ENCODE peak calls at places on chromosomes 1 and 21, in eight cellular contexts. D is stimulated activated CD8-positive, alpha-beta memory T cell treated with anti-CD3 and anti-CD28 coated beads, Interleukin-12 subunit alpha, Interleukin-12 subunit beta, amount 100 ng/mL, for 1 hour; V is fibroblast of pulmonary artery; B is hypothalamus; H is heart left ventricle; Z is stimulated activated CD4-positive, alpha-beta T cell treated with anti-CD3 and anti-CD28 coated beads, Interleukin-15, amount 100 ng/mL, for 1 hour; X is activated CD4-positive, alpha-beta T cell treated with anti-CD3 and anti-CD28 coated beads, Interleukin-2, amount 50 U/mL, for 1 hour; J is T-helper 2 cell. S is an unnamed sample.

GRCh38 chr1:62621907-62622306 is 24.6 kb downstream of the ANGPTL3 start:
- DNase-seq in V (peak; percentile 94), X (no peak), Z (no peak), J (no peak), B (no peak), H (no peak), D (no peak), S (peak; percentile 76)

GRCh38 chr1:204716687-204717086 is 31.1 kb upstream of the LRRN2 start:
- DNase-seq in V (no peak), J (no peak), H (no peak), D (no peak), X (no peak), Z (no peak), B (no peak), S (no peak)

GRCh38 chr1:209552406-209553264 is 30.9 kb upstream of the CAMK1G start:
- DNase-seq in D (no peak), X (no peak), V (no peak), H (no peak), Z (no peak), B (no peak), J (no peak), S (no peak)

GRCh38 chr1:78441921-78442320 is 48.9 kb upstream of the PTGFR start:
- DNase-seq in Z (no peak), D (no peak), B (no peak), J (no peak), X (no peak), V (no peak), H (no peak), S (no peak)

GRCh38 chr1:26972390-26972789 is 12.1 kb upstream of the KDF1 start:
- DNase-seq in Z (no peak), V (no peak), B (no peak), H (peak; percentile 8), J (no peak), D (no peak), X (no peak), S (no peak)

GRCh38 chr21:28632718-28633408 is 359.8 kb downstream of the LTN1 start:
- DNase-seq in B (no peak), D (no peak), H (no peak), X (no peak), V (peak; percentile 79), J (no peak), Z (no peak), S (peak; percentile 3)

GRCh38 chr1:221829327-221830011 is 87.6 kb upstream of the DUSP10 start:
- DNase-seq in D (peak; percentile 7), J (peak; percentile 67), Z (no peak), H (no peak), B (no peak), X (peak; percentile 15), V (peak; percentile 89), S (peak; percentile 61)

GRCh38 chr1:217881131-217881543 is 250.0 kb downstream of the SPATA17 start:
- DNase-seq in J (no peak), H (no peak), D (no peak), B (no peak), X (no peak), Z (no peak), V (peak; percentile 3), S (no peak)

GRCh38 chr1:236480758-236481436 is 42.9 kb upstream of the LGALS8 start:
- DNase-seq in B (no peak), J (no peak), Z (no peak), V (no peak), H (no peak), D (no peak), X (no peak), S (no peak)

GRCh38 chr1:2119886-2120285 is 69.7 kb downstream of the PRKCZ start:
- DNase-seq in J (no peak), X (no peak), Z (no peak), V (no peak), B (no peak), D (no peak), H (peak; percentile 3), S (no peak)

GRCh38 chr1:170831276-170831675 is 104.1 kb upstream of the MROH9 start:
- DNase-seq in V (no peak), H (no peak), D (no peak), J (no peak), B (no peak), X (no peak), Z (no peak), S (no peak)

GRCh38 chr1:37239225-37239740 is 205.0 kb upstream of the GRIK3 start:
- DNase-seq in Z (no peak), V (no peak), B (no peak), X (no peak), H (no peak), D (no peak), J (no peak), S (no peak)

GRCh38 chr1:98388431-98388830 is 273.1 kb upstream of the SNX7 start:
- DNase-seq in J (peak; percentile 15), X (no peak), V (peak; percentile 80), B (no peak), D (no peak), H (no peak), Z (no peak), S (peak; percentile 57)